ENCODE peak calls at places on chromosomes 13 and 19, in five cellular contexts. G is AG09309, Y is NCI-H1105, S is A549, I is uterus. R is an unnamed sample.

GRCh38 chr13:39462456-39462855 is 140.5 kb downstream of the LHFPL6 start:
- DNase-seq in G (peak), Y (no peak), S (no peak), I (no peak), R (no peak)

GRCh38 chr19:2248136-2249009 is 750 bp upstream of the AMH start:
- DNase-seq in G (no peak), Y (no peak), S (no peak), I (no peak), R (no peak)

GRCh38 chr19:50906217-50906616 is 5.0 kb downstream of the KLK4 start:
- DNase-seq in G (no peak), Y (peak), S (peak), I (no peak), R (peak)

GRCh38 chr19:10568444-10568825 is 344 bp downstream of the CDKN2D start:
- DNase-seq in G (no peak), Y (peak), S (no peak), I (no peak), R (no peak)

GRCh38 chr19:50797429-50798115 is 7.4 kb downstream of the ACP4 start:
- DNase-seq in G (no peak), Y (no peak), S (no peak), I (no peak), R (no peak)

GRCh38 chr13:94968040-94968756 is 255.9 kb upstream of the SOX21 start:
- DNase-seq in G (no peak), Y (no peak), S (peak), I (no peak), R (peak)

GRCh38 chr19:55116232-55117062 is 990 bp downstream of the PPP1R12C start:
- DNase-seq in G (no peak), Y (no peak), S (peak), I (peak), R (no peak)

GRCh38 chr19:41175825-41176734 is 16.9 kb upstream of the CYP2S1 start:
- DNase-seq in G (peak), Y (no peak), S (peak), I (no peak), R (no peak)

GRCh38 chr19:42488783-42489521 is 39.3 kb downstream of the CEACAM1 start:
- DNase-seq in G (no peak), Y (no peak), S (no peak), I (no peak), R (no peak)

GRCh38 chr13:73601708-73602107 is 532.5 kb downstream of the KLF12 start:
- DNase-seq in G (no peak), Y (no peak), S (no peak), I (no peak), R (no peak)

GRCh38 chr13:66425741-66426140 is 804.4 kb downstream of the PCDH9 start:
- DNase-seq in G (no peak), Y (no peak), S (no peak), I (no peak), R (no peak)

GRCh38 chr19:3284759-3285646 is 60.5 kb downstream of the CELF5 start:
- DNase-seq in G (no peak), Y (peak), S (peak), I (peak), R (peak)

GRCh38 chr13:98581971-98582702 is 5.2 kb upstream of the STK24 start:
- DNase-seq in G (no peak), Y (no peak), S (no peak), I (no peak), R (no peak)

GRCh38 chr19:41116261-41116660 is 2.0 kb downstream of the CYP2F1 start:
- DNase-seq in G (no peak), Y (no peak), S (no peak), I (no peak), R (no peak)

GRCh38 chr13:45827318-45827717 is 24.2 kb downstream of the SIAH3 start:
- DNase-seq in G (no peak), Y (no peak), S (no peak), I (no peak), R (no peak)

GRCh38 chr19:57813919-57814504 is 701 bp downstream of the ZNF552 start:
- DNase-seq in G (no peak), Y (no peak), S (no peak), I (no peak), R (no peak)

GRCh38 chr13:21321269-21321668 is 137.8 kb downstream of the ZDHHC20 start:
- DNase-seq in G (no peak), Y (no peak), S (no peak), I (no peak), R (no peak)

GRCh38 chr13:26221399-26221720 is 754 bp downstream of the RNF6 start:
- DNase-seq in G (peak), Y (no peak), S (peak), I (no peak), R (no peak)

GRCh38 chr19:38266070-38266469 is 1.7 kb downstream of the SPINT2 start:
- DNase-seq in G (no peak), Y (no peak), S (no peak), I (no peak), R (no peak)

GRCh38 chr19:18588611-18589379 is at the start of gene REX1BD:
- DNase-seq in G (no peak), Y (peak), S (no peak), I (peak), R (peak)

GRCh38 chr13:44760434-44760833 is 184.3 kb upstream of the TSC22D1 start:
- DNase-seq in G (no peak), Y (no peak), S (no peak), I (no peak), R (no peak)

GRCh38 chr19:30711296-30711695 is 339.1 kb downstream of the ZNF536 start:
- DNase-seq in G (no peak), Y (peak), S (no peak), I (no peak), R (no peak)

GRCh38 chr13:79404361-79404760 is 1.7 kb downstream of the RBM26 start:
- DNase-seq in G (no peak), Y (no peak), S (no peak), I (no peak), R (no peak)

R was measured in neuronal stem cell.